ENCODE peak calls at places on chromosomes 3 and 15, in seven cellular contexts. U is progenitor cell of endocrine pancreas, N is SIG-M5, M is MCF 10A, J is T47D, P is WERI-Rb-1, A is NCI-H2107. G is an unnamed sample.

GRCh38 chr3:186261638-186262037 is 100.4 kb downstream of the DGKG start:
- DNase-seq in N (no peak), U (no peak), P (peak; percentile 17), J (no peak), A (no peak), M (peak; percentile 33), G (no peak)

GRCh38 chr15:90419738-90420487 is 31.9 kb downstream of the IQGAP1 start:
- DNase-seq in M (peak; percentile 73), N (no peak), P (no peak), A (no peak), U (no peak), J (no peak), G (peak; percentile 59)

GRCh38 chr15:58462547-58462946 is 30.8 kb downstream of the LIPC start:
- DNase-seq in J (peak; percentile 33), N (no peak), A (peak; percentile 15), P (peak; percentile 58), M (peak; percentile 48), U (no peak), G (no peak)

GRCh38 chr3:18988619-18989229 is 159.6 kb upstream of the KCNH8 start:
- DNase-seq in A (no peak), N (no peak), P (no peak), U (no peak), M (peak; percentile 63), J (no peak), G (peak; percentile 32)

GRCh38 chr3:13420817-13421755 is 964 bp upstream of the NUP210 start:
- DNase-seq in U (no peak), N (no peak), J (no peak), M (no peak), A (no peak), P (no peak), G (no peak)

GRCh38 chr3:147418352-147418751 is 9.2 kb downstream of the ZIC1 start:
- DNase-seq in A (no peak), P (no peak), J (peak; percentile 8), U (no peak), N (no peak), M (no peak), G (no peak)

GRCh38 chr15:100558771-100559254 is 30.1 kb upstream of the CERS3 start:
- DNase-seq in J (no peak), P (no peak), U (no peak), A (no peak), N (no peak), M (no peak), G (no peak)

GRCh38 chr15:100383302-100384107 is 41.7 kb upstream of the ADAMTS17 start:
- DNase-seq in J (peak; percentile 43), A (no peak), U (no peak), N (no peak), P (peak; percentile 21), M (peak; percentile 50), G (no peak)

GRCh38 chr15:84749111-84749991 is 959 bp downstream of the ZNF592 start:
- DNase-seq in P (peak; percentile 91), J (no peak), M (peak; percentile 26), U (no peak), A (no peak), N (peak; percentile 21), G (no peak)

GRCh38 chr15:100017140-100017539 is 283.9 kb upstream of the LYSMD4 start:
- DNase-seq in J (no peak), U (no peak), P (no peak), M (no peak), N (no peak), A (no peak), G (no peak)

GRCh38 chr3:188253800-188254452 is 100.0 kb downstream of the LPP start:
- DNase-seq in N (no peak), A (no peak), M (no peak), P (no peak), J (no peak), U (no peak), G (no peak)

GRCh38 chr3:150076443-150076842 is 105.7 kb upstream of the PFN2 start:
- DNase-seq in J (no peak), A (no peak), U (no peak), M (no peak), N (no peak), P (no peak), G (no peak)

GRCh38 chr3:123297627-123297899 is 95.8 kb downstream of the SEC22A start:
- DNase-seq in A (no peak), J (no peak), N (no peak), M (no peak), P (no peak), U (no peak), G (no peak)

G was measured in foreskin melanocyte.